ENCODE peak calls at places on chromosomes 11 and 22, in five cellular contexts. Q is HFF-Myc; G is CD4-positive, CD25-positive, alpha-beta regulatory T cell; M is H7; U is GM12864. C is an unnamed sample.

GRCh38 chr22:36026741-36027140 is 1.9 kb downstream of the RBFOX2 start:
- DNase-seq in M (no peak), Q (no peak), G (no peak), U (no peak), C (no peak)

GRCh38 chr11:74220376-74220775 is 49.3 kb downstream of the PPME1 start:
- DNase-seq in U (no peak), G (no peak), Q (no peak), M (no peak), C (no peak)

GRCh38 chr22:36197601-36198146 is 3.9 kb downstream of the APOL4 start:
- DNase-seq in Q (no peak), M (peak), G (no peak), U (no peak), C (no peak)

GRCh38 chr11:102323542-102324261 is 6.4 kb downstream of the BIRC3 start:
- DNase-seq in Q (no peak), G (no peak), U (no peak), M (no peak), C (no peak)

GRCh38 chr11:34029176-34029575 is 22.4 kb upstream of the CAPRIN1 start:
- DNase-seq in G (no peak), U (no peak), Q (no peak), M (no peak), C (no peak)

GRCh38 chr22:38082986-38083710 is 836 bp downstream of the SLC16A8 start:
- DNase-seq in U (no peak), M (peak), Q (no peak), G (no peak), C (no peak)

GRCh38 chr11:122491486-122491885 is 164.0 kb upstream of the UBASH3B start:
- DNase-seq in U (no peak), G (no peak), Q (peak), M (no peak), C (peak)

GRCh38 chr11:59918494-59918893 is 19.7 kb upstream of the OOSP1 start:
- DNase-seq in G (no peak), U (no peak), Q (no peak), M (no peak), C (no peak)

GRCh38 chr11:1425439-1425838 is 35.7 kb downstream of the BRSK2 start:
- DNase-seq in U (no peak), M (no peak), G (no peak), Q (no peak), C (no peak)

GRCh38 chr11:115980336-115980735 is 476.1 kb upstream of the CADM1 start:
- DNase-seq in G (no peak), Q (no peak), U (no peak), M (no peak), C (no peak)

GRCh38 chr11:43537831-43538230 is 142.7 kb upstream of the HSD17B12 start:
- DNase-seq in M (no peak), G (no peak), U (no peak), Q (no peak), C (no peak)

GRCh38 chr11:70078095-70078795 is at the start of gene ANO1:
- DNase-seq in Q (no peak), G (no peak), U (no peak), M (peak), C (no peak)

GRCh38 chr11:110463153-110463552 is 33.4 kb downstream of the FDX1 start:
- DNase-seq in U (no peak), G (no peak), M (peak), Q (no peak), C (no peak)

GRCh38 chr22:37940698-37941376 is 12.6 kb downstream of the C22orf23 start:
- DNase-seq in M (peak), U (no peak), Q (no peak), G (no peak), C (no peak)

GRCh38 chr11:120778692-120779490 is 245.0 kb upstream of the TBCEL start:
- DNase-seq in M (peak), Q (no peak), G (no peak), U (no peak), C (no peak)

GRCh38 chr11:94193288-94193687 is 64.6 kb downstream of the PANX1 start:
- DNase-seq in U (no peak), Q (no peak), M (no peak), G (no peak), C (no peak)

GRCh38 chr11:88355887-88356286 is 18.4 kb upstream of the CTSC start:
- DNase-seq in G (no peak), U (no peak), Q (no peak), M (no peak), C (no peak)

GRCh38 chr11:100578966-100579365 is 108.1 kb upstream of the ARHGAP42 start:
- DNase-seq in M (peak), U (no peak), Q (no peak), G (no peak), C (no peak)

DNA sequence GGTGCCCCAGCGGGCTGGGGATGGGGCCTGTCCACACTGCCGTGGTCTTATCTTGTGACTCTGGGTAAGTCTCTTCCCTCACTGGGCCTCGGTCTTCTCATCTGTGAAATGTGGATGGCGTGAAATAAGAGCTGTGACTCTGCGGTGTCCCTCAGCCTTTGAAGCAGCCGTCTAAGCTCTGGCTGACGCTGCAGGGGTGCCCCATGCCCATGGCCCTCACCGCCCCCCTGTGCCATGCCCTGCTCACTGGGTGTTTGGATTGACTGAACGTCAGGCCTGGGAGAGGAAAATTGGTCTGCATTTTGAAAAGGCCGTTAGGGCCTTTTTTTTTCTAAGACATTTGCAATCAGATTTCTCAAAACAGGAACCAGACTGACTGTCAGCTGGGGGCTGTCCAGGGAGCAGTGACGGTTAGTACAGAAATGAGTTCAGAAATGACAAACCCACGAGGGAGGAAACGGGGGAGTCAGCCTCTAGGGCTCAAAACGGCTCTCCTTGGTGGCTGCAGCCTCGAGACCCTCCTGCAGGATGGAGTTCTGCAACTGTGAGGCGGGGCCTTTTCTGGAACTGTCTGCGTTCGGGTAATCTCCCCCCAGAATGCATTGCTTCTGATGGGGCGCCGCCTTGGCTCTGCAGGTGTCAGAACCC is 1.9 kb downstream of the GRK2 start:
- DNase-seq in M (peak), G (peak), Q (no peak), U (peak), C (no peak)
- H3K4me3 ChIP-seq in M (no peak), G (peak), Q (peak), U (peak), C (peak)

GRCh38 chr22:24427500-24428164 is at the start of gene ADORA2A:
- DNase-seq in M (peak), G (peak), U (peak), Q (no peak), C (no peak)

GRCh38 chr22:24430431-24431308 is 3.3 kb downstream of the ADORA2A start:
- DNase-seq in U (no peak), M (no peak), G (no peak), Q (no peak), C (no peak)

GRCh38 chr22:24426859-24427499 is 420 bp upstream of the ADORA2A start:
- DNase-seq in U (no peak), Q (no peak), M (no peak), G (no peak), C (no peak)

GRCh38 chr22:24429411-24430365 is 2.3 kb downstream of the ADORA2A start:
- DNase-seq in M (peak), Q (no peak), U (no peak), G (peak), C (no peak)

GRCh38 chr22:24428751-24429410 is 1.5 kb downstream of the ADORA2A start:
- DNase-seq in G (no peak), M (no peak), Q (no peak), U (no peak), C (no peak)
- H3K4me3 ChIP-seq in G (peak), M (no peak), Q (no peak), U (peak), C (no peak)

GRCh38 chr11:5689551-5689983 is at the start of gene TRIM22:
- DNase-seq in M (peak), G (peak), Q (peak), U (peak), C (peak)

GRCh38 chr11:5690216-5690615 is 626 bp downstream of the TRIM22 start:
- DNase-seq in M (no peak), U (no peak), G (no peak), Q (no peak), C (no peak)

GRCh38 chr11:5684627-5685362 is at the start of gene TRIM5:
- DNase-seq in U (peak), Q (peak), M (peak), G (peak), C (peak)

GRCh38 chr11:5688482-5688881 is 1.1 kb upstream of the TRIM22 start:
- DNase-seq in M (no peak), G (no peak), U (no peak), Q (no peak), C (no peak)

DNA sequence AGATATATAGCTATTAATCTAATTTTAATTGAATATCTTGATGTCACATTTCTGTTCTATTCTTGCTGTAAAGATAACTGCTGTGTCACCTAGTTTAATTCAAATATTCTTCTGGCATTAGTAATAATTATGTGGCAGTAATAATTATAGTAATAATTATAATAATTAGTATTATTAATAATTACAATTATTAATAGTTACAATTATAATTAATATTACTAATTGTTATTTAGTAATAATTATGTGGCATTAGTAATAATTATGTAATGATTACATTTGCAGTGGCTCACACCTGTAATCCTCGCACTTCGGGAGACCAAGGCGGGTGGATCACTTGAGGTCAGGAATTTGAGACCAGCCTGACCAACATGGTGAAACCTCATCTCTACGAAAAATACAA is 1.6 kb upstream of the TRIM5 start:
- DNase-seq in M (no peak), G (no peak), Q (no peak), U (no peak), C (no peak)
- H3K4me3 ChIP-seq in M (no peak), G (no peak), Q (no peak), U (no peak), C (no peak)

GRCh38 chr22:39243443-39244072 is 1.2 kb downstream of the PDGFB start:
- DNase-seq in U (no peak), G (peak), M (peak), Q (no peak), C (no peak)

GRCh38 chr22:39240841-39241631 is 3.7 kb downstream of the PDGFB start:
- DNase-seq in U (no peak), Q (no peak), M (peak), G (peak), C (no peak)

GRCh38 chr22:39242389-39242808 is 2.4 kb downstream of the PDGFB start:
- DNase-seq in M (peak), U (no peak), G (no peak), Q (no peak), C (no peak)

GRCh38 chr22:39242809-39243442 is 1.9 kb downstream of the PDGFB start:
- DNase-seq in U (no peak), M (peak), Q (no peak), G (peak), C (no peak)

GRCh38 chr22:39241632-39242388 is 3.0 kb downstream of the PDGFB start:
- DNase-seq in G (peak), M (peak), Q (no peak), U (no peak), C (no peak)
- H3K4me3 ChIP-seq in G (no peak), M (peak), Q (no peak), U (peak), C (no peak)

GRCh38 chr11:118786657-118787056 is 4.3 kb downstream of the DDX6 start:
- DNase-seq in G (no peak), M (no peak), Q (no peak), U (no peak), C (no peak)
- H3K4me3 ChIP-seq in G (peak), M (no peak), Q (peak), U (peak), C (no peak)

GRCh38 chr22:19962246-19962908 is 20.8 kb upstream of the TXNRD2 start:
- DNase-seq in M (peak), U (no peak), Q (no peak), G (peak), C (no peak)
- H3K4me3 ChIP-seq in M (no peak), U (no peak), Q (no peak), G (no peak), C (no peak)

DNA sequence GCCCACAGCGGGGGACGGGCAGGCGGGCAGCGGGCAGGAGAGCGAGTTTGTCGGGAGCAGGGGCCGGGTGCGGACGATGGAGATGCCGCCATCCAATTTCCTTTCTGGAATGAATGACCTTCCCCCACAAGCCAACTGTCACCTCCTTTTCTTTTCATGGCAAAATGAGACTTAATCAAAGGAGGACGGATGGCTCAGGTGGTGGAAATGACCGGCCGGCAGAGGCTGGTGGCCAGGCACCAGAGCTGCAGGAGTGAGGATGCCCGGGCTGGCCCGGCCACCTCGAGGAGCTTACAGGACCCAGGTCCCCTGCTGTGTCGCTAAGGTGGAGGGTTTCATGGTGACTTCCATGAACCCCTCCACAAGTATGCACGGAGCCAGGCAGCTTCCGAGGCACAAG is 11.7 kb downstream of the SHISAL1 start:
- DNase-seq in M (no peak), Q (no peak), U (no peak), G (no peak), C (no peak)
- H3K4me3 ChIP-seq in M (no peak), Q (no peak), U (no peak), G (no peak), C (no peak)

DNA sequence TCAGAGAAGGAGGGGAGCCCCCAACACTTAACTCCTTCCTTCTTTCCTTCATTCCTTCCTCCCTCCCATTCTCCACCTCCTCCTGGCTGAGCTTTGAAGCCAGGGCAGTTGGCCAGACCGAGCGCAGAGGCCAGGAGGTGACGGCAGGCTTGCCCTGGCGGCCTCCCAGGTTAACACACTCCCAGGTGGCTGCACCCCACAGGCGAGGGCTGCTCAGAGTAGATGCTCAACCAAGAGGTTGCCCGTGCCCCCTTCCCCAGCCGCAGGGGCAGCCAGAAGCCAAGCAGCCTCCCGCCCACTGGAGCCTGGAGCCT is 6.3 kb upstream of the CDKN1C start:
- DNase-seq in M (no peak), U (no peak), Q (no peak), G (no peak), C (no peak)
- H3K4me3 ChIP-seq in M (no peak), U (peak), Q (peak), G (no peak), C (peak)

GRCh38 chr22:44364750-44365118 is 52.0 kb upstream of the SHISAL1 start:
- DNase-seq in G (no peak), U (no peak), Q (no peak), M (peak), C (no peak)

GRCh38 chr22:44362249-44363040 is 49.7 kb upstream of the SHISAL1 start:
- DNase-seq in G (no peak), M (no peak), U (no peak), Q (no peak), C (no peak)

GRCh38 chr22:44363980-44364749 is 51.4 kb upstream of the SHISAL1 start:
- DNase-seq in M (no peak), G (no peak), U (no peak), Q (no peak), C (no peak)

GRCh38 chr22:44361391-44362126 is 48.8 kb upstream of the SHISAL1 start:
- DNase-seq in U (no peak), M (no peak), G (no peak), Q (no peak), C (no peak)

DNA sequence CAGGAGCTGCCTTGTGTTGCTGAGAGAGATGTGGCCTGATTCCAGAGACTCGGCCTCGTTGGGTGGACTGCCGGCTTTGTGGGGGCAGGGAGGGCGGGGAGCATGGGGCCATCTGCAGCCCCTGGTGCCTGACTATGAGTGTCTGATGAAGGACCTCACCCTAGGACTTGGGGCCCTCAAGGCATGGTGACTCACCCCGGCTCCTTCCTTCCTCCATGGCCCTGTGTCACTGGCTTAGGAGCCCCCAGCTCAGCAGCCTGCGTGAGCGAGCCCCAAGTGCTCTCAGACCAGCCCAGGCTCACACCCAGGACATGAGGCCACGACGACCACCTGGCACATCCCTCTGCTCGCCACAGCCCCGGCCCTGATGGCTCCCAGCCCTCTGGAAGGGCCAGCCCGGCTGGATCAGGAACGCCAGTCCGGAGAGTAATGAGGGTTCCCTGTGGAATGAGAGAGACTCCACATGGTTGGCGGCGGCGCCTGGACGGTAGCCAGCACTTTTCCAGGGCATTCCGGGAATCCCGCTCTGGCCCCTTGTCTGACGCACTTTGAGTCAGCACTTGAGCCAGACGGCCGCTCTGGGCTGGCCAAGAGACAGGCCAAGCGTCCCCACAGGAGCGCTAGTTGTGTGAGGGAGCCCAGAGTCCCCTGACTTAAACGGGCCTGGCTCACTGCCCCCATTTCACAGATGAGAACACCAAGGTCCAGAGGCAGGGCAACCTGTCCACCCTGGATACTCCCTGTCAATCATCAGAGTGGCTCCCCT is 50.6 kb upstream of the SHISAL1 start:
- DNase-seq in Q (peak), M (no peak), G (no peak), U (no peak), C (peak)
- H3K4me3 ChIP-seq in Q (peak), M (no peak), G (no peak), U (no peak), C (no peak)

GRCh38 chr22:40714514-40714966 is 35.3 kb downstream of the MCHR1 start:
- DNase-seq in U (no peak), Q (no peak), M (peak), G (no peak), C (no peak)
- H3K4me3 ChIP-seq in U (no peak), Q (no peak), M (no peak), G (no peak), C (no peak)

C was measured in AG09309.